ENCODE peak calls at places on chromosomes 5 and 9, in five cellular contexts. P is suprapubic skin, G is colonic mucosa, F is aorta, L is cardiac muscle cell. S is an unnamed sample.

GRCh38 chr9:75903785-75904360 is 13.4 kb downstream of the PCSK5 start:
- DNase-seq in P (no peak), G (no peak), F (no peak), L (no peak), S (no peak)

GRCh38 chr9:110933350-110934001 is 104.8 kb downstream of the LPAR1 start:
- DNase-seq in P (no peak), G (no peak), F (no peak), L (no peak), S (no peak)

GRCh38 chr9:113464286-113464660 is 746 bp downstream of the RGS3 start:
- DNase-seq in P (no peak), G (no peak), F (no peak), L (no peak), S (no peak)

GRCh38 chr9:34654317-34655083 is 2.5 kb downstream of the IL11RA start:
- DNase-seq in P (peak), G (peak), F (peak), L (no peak), S (no peak)

GRCh38 chr9:122134822-122135528 is 24.6 kb downstream of the NDUFA8 start:
- DNase-seq in P (no peak), G (no peak), F (no peak), L (no peak), S (no peak)

GRCh38 chr5:58921106-58921505 is 338.2 kb downstream of the RAB3C start:
- DNase-seq in P (no peak), G (no peak), F (no peak), L (no peak), S (no peak)

GRCh38 chr9:116163293-116164055 is 9.9 kb downstream of the PAPPA start:
- DNase-seq in P (no peak), G (no peak), F (no peak), L (no peak), S (no peak)

GRCh38 chr9:100324594-100325200 is 28.0 kb downstream of the TEX10 start:
- DNase-seq in P (no peak), G (no peak), F (no peak), L (peak), S (no peak)

GRCh38 chr5:144139586-144139985 is 30.9 kb downstream of the YIPF5 start:
- DNase-seq in P (peak), G (no peak), F (no peak), L (no peak), S (no peak)

GRCh38 chr9:76426807-76427419 is 32.1 kb upstream of the GCNT1 start:
- DNase-seq in P (no peak), G (no peak), F (no peak), L (no peak), S (no peak)

GRCh38 chr5:151082976-151083651 is 2.3 kb upstream of the TNIP1 start:
- DNase-seq in P (no peak), G (peak), F (peak), L (no peak), S (no peak)

GRCh38 chr5:138064526-138064925 is 19.3 kb upstream of the WNT8A start:
- DNase-seq in P (no peak), G (no peak), F (no peak), L (no peak), S (no peak)

GRCh38 chr5:66118294-66118693 is 25.8 kb upstream of the SREK1 start:
- DNase-seq in P (no peak), G (no peak), F (no peak), L (no peak), S (no peak)

GRCh38 chr5:180785794-180786221 is 16.8 kb downstream of the MGAT1 start:
- DNase-seq in P (no peak), G (no peak), F (no peak), L (peak), S (peak)

GRCh38 chr5:179122411-179123108 is 62.4 kb downstream of the ZNF354C start:
- DNase-seq in P (no peak), G (peak), F (peak), L (no peak), S (no peak)

GRCh38 chr5:11547140-11547539 is 357.1 kb downstream of the CTNND2 start:
- DNase-seq in P (no peak), G (no peak), F (no peak), L (no peak), S (no peak)

GRCh38 chr5:153511632-153512031 is 21.2 kb downstream of the GRIA1 start:
- DNase-seq in P (no peak), G (no peak), F (no peak), L (no peak), S (no peak)

GRCh38 chr9:126125577-126125976 is 201.1 kb upstream of the MVB12B start:
- DNase-seq in P (no peak), G (no peak), F (no peak), L (peak), S (no peak)

GRCh38 chr9:110847661-110848060 is 179.1 kb downstream of the MUSK start:
- DNase-seq in P (no peak), G (no peak), F (no peak), L (no peak), S (no peak)

GRCh38 chr5:31815394-31815793 is 176.5 kb downstream of the PDZD2 start:
- DNase-seq in P (no peak), G (no peak), F (no peak), L (no peak), S (no peak)

GRCh38 chr9:134858051-134858841 is 22.4 kb upstream of the FCN2 start:
- DNase-seq in P (no peak), G (no peak), F (peak), L (no peak), S (no peak)

GRCh38 chr5:143576721-143577484 is 173.4 kb upstream of the NR3C1 start:
- DNase-seq in P (no peak), G (no peak), F (no peak), L (no peak), S (no peak)

GRCh38 chr9:69397384-69398214 is 72.6 kb downstream of the ENTREP1 start:
- DNase-seq in P (no peak), G (no peak), F (no peak), L (no peak), S (no peak)

GRCh38 chr5:181235323-181235688 is 8.4 kb downstream of the RACK1 start:
- DNase-seq in P (no peak), G (no peak), F (no peak), L (no peak), S (no peak)

GRCh38 chr9:115591584-115591984 is 473.6 kb upstream of the TNC start:
- DNase-seq in P (peak), G (peak), F (no peak), L (peak), S (peak)

GRCh38 chr9:7780261-7780988 is 19.2 kb downstream of the DMAC1 start:
- DNase-seq in P (no peak), G (no peak), F (no peak), L (peak), S (no peak)

GRCh38 chr5:132437604-132438275 is 52.8 kb downstream of the IRF1 start:
- DNase-seq in P (no peak), G (peak), F (no peak), L (peak), S (no peak)

GRCh38 chr5:6135977-6136376 is 242.4 kb downstream of the MED10 start:
- DNase-seq in P (no peak), G (no peak), F (no peak), L (no peak), S (no peak)

GRCh38 chr9:96217756-96218693 is 84.0 kb downstream of the HSD17B3 start:
- DNase-seq in P (peak), G (peak), F (peak), L (peak), S (peak)
- H3K4me3 ChIP-seq in P (peak), G (peak), F (no peak), L (peak), S (peak)

GRCh38 chr5:61029456-61030162 is 84.6 kb downstream of the NDUFAF2 start:
- DNase-seq in P (no peak), G (no peak), F (no peak), L (no peak), S (no peak)
- H3K27ac ChIP-seq in P (no peak), G (no peak), F (no peak), L (no peak), S (no peak)

GRCh38 chr9:16515879-16516289 is 354.6 kb downstream of the BNC2 start:
- DNase-seq in P (no peak), G (no peak), F (no peak), L (peak), S (no peak)

GRCh38 chr9:16514131-16514530 is 356.3 kb downstream of the BNC2 start:
- DNase-seq in P (no peak), G (no peak), F (no peak), L (no peak), S (no peak)

GRCh38 chr9:16512281-16512680 is 358.2 kb downstream of the BNC2 start:
- DNase-seq in P (no peak), G (no peak), F (no peak), L (no peak), S (no peak)

GRCh38 chr9:16516887-16517286 is 353.6 kb downstream of the BNC2 start:
- DNase-seq in P (no peak), G (no peak), F (no peak), L (no peak), S (no peak)

GRCh38 chr9:16515207-16515606 is 355.3 kb downstream of the BNC2 start:
- DNase-seq in P (no peak), G (no peak), F (no peak), L (peak), S (no peak)
- H3K4me3 ChIP-seq in P (no peak), G (no peak), F (no peak), L (no peak), S (no peak)

GRCh38 chr5:170315154-170315553 is 17.6 kb upstream of the LCP2 start:
- DNase-seq in P (peak), G (no peak), F (peak), L (peak), S (no peak)

GRCh38 chr5:170313344-170313743 is 15.8 kb upstream of the LCP2 start:
- DNase-seq in P (no peak), G (no peak), F (no peak), L (no peak), S (no peak)

GRCh38 chr5:170312666-170313065 is 15.1 kb upstream of the LCP2 start:
- DNase-seq in P (no peak), G (no peak), F (no peak), L (no peak), S (peak)

GRCh38 chr5:170316933-170317332 is 19.4 kb upstream of the LCP2 start:
- DNase-seq in P (no peak), G (no peak), F (no peak), L (no peak), S (no peak)

GRCh38 chr5:170314696-170315095 is 17.1 kb upstream of the LCP2 start:
- DNase-seq in P (no peak), G (no peak), F (no peak), L (no peak), S (no peak)
- H3K27ac ChIP-seq in P (peak), G (no peak), F (no peak), L (no peak), S (no peak)

S was measured in HL-60.